ENCODE peak calls at places on chromosomes 4 and X, in nine cellular contexts. One of them, this sample, is unnamed.

GRCh38 chrX:22165732-22166457 is 106.8 kb upstream of the CBLL2 start:
- DNase-seq in ecto neural progenitor cell: no peak
- DNase-seq in cardiac fibroblast: peak
- DNase-seq in CD4-positive, CD25-positive, alpha-beta regulatory T cell: no peak
- DNase-seq in AG09309: no peak
- DNase-seq in astrocyte: peak
- DNase-seq in stimulated activated CD4-positive, alpha-beta T cell treated with anti-CD3 and anti-CD28 coated beads, Interleukin-15, amount 100 ng/mL, for 1 hour: no peak
- DNase-seq in omental fat pad: no peak
- DNase-seq in iPS-NIHi11: no peak
- DNase-seq in this sample: peak

GRCh38 chr4:114464873-114465272 is 133.7 kb upstream of the UGT8 start:
- DNase-seq in ecto neural progenitor cell: no peak
- DNase-seq in cardiac fibroblast: no peak
- DNase-seq in CD4-positive, CD25-positive, alpha-beta regulatory T cell: no peak
- DNase-seq in AG09309: no peak
- DNase-seq in astrocyte: peak
- DNase-seq in stimulated activated CD4-positive, alpha-beta T cell treated with anti-CD3 and anti-CD28 coated beads, Interleukin-15, amount 100 ng/mL, for 1 hour: no peak
- DNase-seq in omental fat pad: no peak
- DNase-seq in iPS-NIHi11: no peak
- DNase-seq in this sample: no peak

GRCh38 chr4:185144601-185145240 is 1.7 kb downstream of the SLC25A4 start:
- DNase-seq in ecto neural progenitor cell: no peak
- DNase-seq in cardiac fibroblast: no peak
- DNase-seq in CD4-positive, CD25-positive, alpha-beta regulatory T cell: no peak
- DNase-seq in AG09309: no peak
- DNase-seq in astrocyte: no peak
- DNase-seq in stimulated activated CD4-positive, alpha-beta T cell treated with anti-CD3 and anti-CD28 coated beads, Interleukin-15, amount 100 ng/mL, for 1 hour: no peak
- DNase-seq in omental fat pad: no peak
- DNase-seq in iPS-NIHi11: no peak
- DNase-seq in this sample: no peak

GRCh38 chrX:101164766-101165590 is 54.6 kb upstream of the DRP2 start:
- DNase-seq in ecto neural progenitor cell: no peak
- DNase-seq in cardiac fibroblast: peak
- DNase-seq in CD4-positive, CD25-positive, alpha-beta regulatory T cell: no peak
- DNase-seq in AG09309: no peak
- DNase-seq in astrocyte: no peak
- DNase-seq in stimulated activated CD4-positive, alpha-beta T cell treated with anti-CD3 and anti-CD28 coated beads, Interleukin-15, amount 100 ng/mL, for 1 hour: no peak
- DNase-seq in omental fat pad: no peak
- DNase-seq in iPS-NIHi11: no peak
- DNase-seq in this sample: peak

GRCh38 chrX:71542411-71542810 is 9.5 kb downstream of the OGT start:
- DNase-seq in ecto neural progenitor cell: no peak
- DNase-seq in cardiac fibroblast: peak
- DNase-seq in CD4-positive, CD25-positive, alpha-beta regulatory T cell: no peak
- DNase-seq in AG09309: peak
- DNase-seq in astrocyte: peak
- DNase-seq in stimulated activated CD4-positive, alpha-beta T cell treated with anti-CD3 and anti-CD28 coated beads, Interleukin-15, amount 100 ng/mL, for 1 hour: no peak
- DNase-seq in omental fat pad: no peak
- DNase-seq in iPS-NIHi11: no peak
- DNase-seq in this sample: peak

GRCh38 chr4:168797176-168797575 is 212.9 kb downstream of the CBR4 start:
- DNase-seq in ecto neural progenitor cell: no peak
- DNase-seq in cardiac fibroblast: peak
- DNase-seq in CD4-positive, CD25-positive, alpha-beta regulatory T cell: no peak
- DNase-seq in AG09309: peak
- DNase-seq in astrocyte: peak
- DNase-seq in stimulated activated CD4-positive, alpha-beta T cell treated with anti-CD3 and anti-CD28 coated beads, Interleukin-15, amount 100 ng/mL, for 1 hour: no peak
- DNase-seq in omental fat pad: no peak
- DNase-seq in iPS-NIHi11: no peak
- DNase-seq in this sample: peak

GRCh38 chrX:12950851-12951589 is 23.9 kb upstream of the TMSB4X start:
- DNase-seq in ecto neural progenitor cell: peak
- DNase-seq in cardiac fibroblast: peak
- DNase-seq in CD4-positive, CD25-positive, alpha-beta regulatory T cell: peak
- DNase-seq in AG09309: no peak
- DNase-seq in astrocyte: no peak
- DNase-seq in stimulated activated CD4-positive, alpha-beta T cell treated with anti-CD3 and anti-CD28 coated beads, Interleukin-15, amount 100 ng/mL, for 1 hour: peak
- DNase-seq in omental fat pad: no peak
- DNase-seq in iPS-NIHi11: peak
- DNase-seq in this sample: no peak

GRCh38 chr4:174538123-174538875 is 16.0 kb upstream of the HPGD start:
- DNase-seq in ecto neural progenitor cell: no peak
- DNase-seq in cardiac fibroblast: no peak
- DNase-seq in CD4-positive, CD25-positive, alpha-beta regulatory T cell: no peak
- DNase-seq in AG09309: no peak
- DNase-seq in astrocyte: no peak
- DNase-seq in stimulated activated CD4-positive, alpha-beta T cell treated with anti-CD3 and anti-CD28 coated beads, Interleukin-15, amount 100 ng/mL, for 1 hour: no peak
- DNase-seq in omental fat pad: no peak
- DNase-seq in iPS-NIHi11: no peak
- DNase-seq in this sample: no peak

GRCh38 chrX:106955004-106955772 is 35.0 kb downstream of the CLDN2 start:
- DNase-seq in ecto neural progenitor cell: no peak
- DNase-seq in cardiac fibroblast: peak
- DNase-seq in CD4-positive, CD25-positive, alpha-beta regulatory T cell: no peak
- DNase-seq in AG09309: no peak
- DNase-seq in astrocyte: peak
- DNase-seq in stimulated activated CD4-positive, alpha-beta T cell treated with anti-CD3 and anti-CD28 coated beads, Interleukin-15, amount 100 ng/mL, for 1 hour: no peak
- DNase-seq in omental fat pad: no peak
- DNase-seq in iPS-NIHi11: no peak
- DNase-seq in this sample: peak

This sample was measured in fibroblast of lung.